ENCODE peak calls at places on chromosomes 11 and 22, in four cellular contexts. One of them, this sample, is unnamed. For H3K4me1, the result is how much of the 10 kb centered on the place peaks cover.

GRCh38 chr11:10564692-10565318 is 3.7 kb downstream of the LYVE1 start:
- DNase-seq in A549: no peak
- DNase-seq in esophagus muscularis mucosa: no peak
- DNase-seq in sigmoid colon: no peak
- DNase-seq in this sample: no peak

GRCh38 chr11:16966633-16967346 is 47.4 kb downstream of the PLEKHA7 start:
- DNase-seq in A549: no peak
- DNase-seq in esophagus muscularis mucosa: no peak
- DNase-seq in sigmoid colon: no peak
- DNase-seq in this sample: no peak

GRCh38 chr11:125168875-125169537 is 4.5 kb downstream of the PKNOX2 start:
- DNase-seq in A549: no peak
- DNase-seq in esophagus muscularis mucosa: no peak
- DNase-seq in sigmoid colon: no peak
- DNase-seq in this sample: no peak

GRCh38 chr11:69512136-69512535 is 30.7 kb downstream of the LINC01488 start:
- DNase-seq in A549: no peak
- DNase-seq in esophagus muscularis mucosa: no peak
- DNase-seq in sigmoid colon: no peak
- DNase-seq in this sample: peak

GRCh38 chr11:11966826-11967668 is 41.4 kb downstream of the DKK3 start:
- DNase-seq in A549: peak
- DNase-seq in esophagus muscularis mucosa: peak
- DNase-seq in sigmoid colon: peak
- DNase-seq in this sample: no peak

GRCh38 chr11:127074151-127074761 is 73.7 kb upstream of the KIRREL3 start:
- DNase-seq in A549: peak
- DNase-seq in esophagus muscularis mucosa: no peak
- DNase-seq in sigmoid colon: no peak
- DNase-seq in this sample: no peak

GRCh38 chr11:63804259-63804658 is 9.0 kb upstream of the SPINDOC start:
- DNase-seq in A549: no peak
- DNase-seq in esophagus muscularis mucosa: no peak
- DNase-seq in sigmoid colon: no peak
- DNase-seq in this sample: no peak

GRCh38 chr11:27234043-27234668 is 128.9 kb downstream of the CCDC34 start:
- DNase-seq in A549: peak
- DNase-seq in esophagus muscularis mucosa: no peak
- DNase-seq in sigmoid colon: peak
- DNase-seq in this sample: no peak

GRCh38 chr22:43829904-43830851 is 18.1 kb upstream of the EFCAB6 start:
- DNase-seq in A549: no peak
- DNase-seq in esophagus muscularis mucosa: no peak
- DNase-seq in sigmoid colon: peak
- DNase-seq in this sample: no peak

GRCh38 chr11:125433454-125434121 is 62.5 kb downstream of the FEZ1 start:
- DNase-seq in A549: peak
- DNase-seq in esophagus muscularis mucosa: no peak
- DNase-seq in sigmoid colon: no peak
- DNase-seq in this sample: no peak

DNA sequence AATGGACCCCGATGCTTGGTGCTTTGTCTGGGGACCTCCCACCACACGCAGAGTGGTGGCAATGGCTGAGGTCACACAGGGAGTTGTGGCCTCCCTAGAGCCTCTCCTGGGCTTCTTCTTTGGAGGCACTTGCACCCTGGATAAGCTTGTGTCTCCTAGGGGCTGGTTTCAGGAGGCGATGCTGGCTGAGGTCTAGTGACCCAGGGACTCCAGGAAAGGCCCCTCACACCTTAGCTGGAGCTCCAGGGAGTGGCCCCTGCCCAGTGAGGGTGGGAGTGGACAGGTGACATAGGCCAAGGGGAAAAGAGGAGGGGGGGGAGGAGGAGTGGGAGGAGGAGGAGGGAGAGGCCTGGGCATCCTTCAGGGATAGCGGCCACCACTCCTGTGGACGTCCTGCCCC is 810 bp downstream of the IGLL1 start:
- DNase-seq in A549: no peak
- DNase-seq in esophagus muscularis mucosa: no peak
- DNase-seq in sigmoid colon: no peak
- DNase-seq in this sample: no peak
- H3K4me1 ChIP-seq in A549: under half
- H3K4me1 ChIP-seq in esophagus muscularis mucosa: under half
- H3K4me1 ChIP-seq in sigmoid colon: under half
- H3K4me1 ChIP-seq in this sample: under half

GRCh38 chr11:18392434-18393321 is 1.7 kb upstream of the LDHA start:
- DNase-seq in A549: no peak
- DNase-seq in esophagus muscularis mucosa: no peak
- DNase-seq in sigmoid colon: no peak
- DNase-seq in this sample: peak
- H3K27ac ChIP-seq in A549: peak
- H3K27ac ChIP-seq in esophagus muscularis mucosa: peak
- H3K27ac ChIP-seq in sigmoid colon: peak
- H3K27ac ChIP-seq in this sample: no peak

DNA sequence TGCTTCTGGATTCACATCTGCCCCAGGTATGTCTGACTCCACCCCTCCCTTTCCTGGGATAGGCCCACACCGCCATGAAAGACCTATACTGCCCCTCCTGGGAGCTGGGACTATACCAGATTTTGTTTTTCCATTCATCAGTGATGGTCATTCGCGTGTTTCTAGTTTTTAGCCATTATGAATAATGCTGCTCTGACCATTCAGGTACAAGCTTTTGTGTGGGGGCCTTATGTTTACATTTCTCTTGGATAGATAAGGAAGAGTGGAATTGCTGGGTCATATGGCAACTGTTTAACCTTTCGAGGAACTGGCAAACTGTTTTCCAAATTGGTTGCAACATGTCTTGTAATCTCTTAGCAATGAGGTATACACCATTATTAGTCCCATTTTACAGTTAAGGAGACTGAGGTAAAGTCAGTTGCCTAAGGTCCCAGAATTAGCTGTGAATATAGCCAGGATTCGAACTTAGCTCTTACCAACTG is 1.2 kb upstream of the TBC1D10A start:
- DNase-seq in A549: peak
- DNase-seq in esophagus muscularis mucosa: no peak
- DNase-seq in sigmoid colon: no peak
- DNase-seq in this sample: no peak
- TF ChIP-seq EP300 in A549: no peak
- TF ChIP-seq EP300 in esophagus muscularis mucosa: no peak
- TF ChIP-seq EP300 in sigmoid colon: no peak
- TF ChIP-seq EP300 in this sample: no peak

GRCh38 chr22:38312261-38312800 is 4.9 kb downstream of the CSNK1E start:
- DNase-seq in A549: no peak
- DNase-seq in esophagus muscularis mucosa: no peak
- DNase-seq in sigmoid colon: no peak
- DNase-seq in this sample: no peak
- H3K4me1 ChIP-seq in A549: under half
- H3K4me1 ChIP-seq in esophagus muscularis mucosa: half or more
- H3K4me1 ChIP-seq in sigmoid colon: half or more
- H3K4me1 ChIP-seq in this sample: half or more

GRCh38 chr11:78657968-78658839 is 83.5 kb upstream of the NARS2 start:
- DNase-seq in A549: no peak
- DNase-seq in esophagus muscularis mucosa: no peak
- DNase-seq in sigmoid colon: no peak
- DNase-seq in this sample: peak

GRCh38 chr11:78659326-78660319 is 85.0 kb upstream of the NARS2 start:
- DNase-seq in A549: no peak
- DNase-seq in esophagus muscularis mucosa: no peak
- DNase-seq in sigmoid colon: no peak
- DNase-seq in this sample: no peak

GRCh38 chr11:78662811-78663210 is 88.1 kb upstream of the NARS2 start:
- DNase-seq in A549: no peak
- DNase-seq in esophagus muscularis mucosa: no peak
- DNase-seq in sigmoid colon: no peak
- DNase-seq in this sample: no peak

GRCh38 chr11:78657441-78657840 is 82.8 kb upstream of the NARS2 start:
- DNase-seq in A549: no peak
- DNase-seq in esophagus muscularis mucosa: no peak
- DNase-seq in sigmoid colon: no peak
- DNase-seq in this sample: no peak

DNA sequence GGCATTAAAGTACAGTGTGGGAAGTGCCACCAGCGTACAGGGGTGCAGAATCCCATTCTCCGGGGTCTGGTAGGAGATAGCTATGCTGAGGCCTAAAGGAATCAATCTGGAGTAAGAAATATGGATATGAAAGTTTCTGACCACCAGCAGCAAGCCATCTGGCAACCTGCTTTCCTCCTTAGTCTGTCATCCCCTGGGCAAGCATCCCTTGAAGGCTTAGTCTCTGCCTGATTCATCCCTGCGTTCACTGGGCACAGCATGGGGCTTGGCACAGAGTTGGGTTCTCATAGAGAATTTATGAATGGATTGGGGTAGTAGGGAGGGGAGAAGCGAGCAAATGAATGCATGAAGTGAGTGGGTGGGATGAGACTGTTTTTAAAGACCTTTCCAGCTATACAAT is 85.8 kb upstream of the NARS2 start:
- DNase-seq in A549: no peak
- DNase-seq in esophagus muscularis mucosa: no peak
- DNase-seq in sigmoid colon: no peak
- DNase-seq in this sample: no peak
- H3K27ac ChIP-seq in A549: no peak
- H3K27ac ChIP-seq in esophagus muscularis mucosa: no peak
- H3K27ac ChIP-seq in sigmoid colon: no peak
- H3K27ac ChIP-seq in this sample: no peak

DNA sequence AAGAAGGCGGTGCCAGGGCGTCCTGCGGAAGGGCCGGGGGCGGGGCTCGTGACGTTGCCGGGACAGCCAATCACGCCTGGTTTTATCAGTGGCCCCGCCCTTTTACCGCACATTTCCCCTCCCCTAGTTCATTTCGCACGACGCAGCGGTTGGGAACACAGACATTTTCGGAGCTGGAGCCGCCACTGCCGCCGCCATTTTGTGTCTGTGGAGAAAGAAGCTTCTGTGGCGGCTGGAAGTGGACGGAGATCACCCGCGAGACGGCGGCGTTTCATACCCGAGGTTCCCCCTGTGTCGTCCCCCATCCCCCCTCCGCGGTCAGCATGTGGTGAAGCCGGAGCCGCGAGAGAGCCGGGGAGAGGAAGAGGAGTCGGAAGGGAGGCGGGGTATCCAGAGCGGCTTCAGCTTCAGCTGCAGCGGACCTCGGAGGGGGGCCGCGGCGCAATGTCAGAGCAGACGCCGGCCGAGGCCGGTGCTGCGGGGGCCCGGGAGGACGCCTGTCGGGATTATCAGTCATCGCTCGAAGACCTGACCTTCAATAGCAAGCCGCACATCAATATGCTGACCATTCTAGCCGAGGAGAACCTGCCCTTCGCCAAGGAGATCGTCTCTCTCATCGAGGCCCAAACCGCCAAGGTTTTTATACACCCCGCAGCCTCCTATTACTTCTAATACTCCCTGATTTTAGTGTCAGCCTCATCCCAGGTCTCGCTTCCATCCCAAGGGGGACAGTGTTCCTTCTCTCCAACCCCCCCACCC is at the start of gene PCF11:
- DNase-seq in A549: no peak
- DNase-seq in esophagus muscularis mucosa: no peak
- DNase-seq in sigmoid colon: no peak
- DNase-seq in this sample: peak
- TF ChIP-seq EP300 in A549: no peak
- TF ChIP-seq EP300 in esophagus muscularis mucosa: no peak
- TF ChIP-seq EP300 in sigmoid colon: no peak
- TF ChIP-seq EP300 in this sample: no peak

DNA sequence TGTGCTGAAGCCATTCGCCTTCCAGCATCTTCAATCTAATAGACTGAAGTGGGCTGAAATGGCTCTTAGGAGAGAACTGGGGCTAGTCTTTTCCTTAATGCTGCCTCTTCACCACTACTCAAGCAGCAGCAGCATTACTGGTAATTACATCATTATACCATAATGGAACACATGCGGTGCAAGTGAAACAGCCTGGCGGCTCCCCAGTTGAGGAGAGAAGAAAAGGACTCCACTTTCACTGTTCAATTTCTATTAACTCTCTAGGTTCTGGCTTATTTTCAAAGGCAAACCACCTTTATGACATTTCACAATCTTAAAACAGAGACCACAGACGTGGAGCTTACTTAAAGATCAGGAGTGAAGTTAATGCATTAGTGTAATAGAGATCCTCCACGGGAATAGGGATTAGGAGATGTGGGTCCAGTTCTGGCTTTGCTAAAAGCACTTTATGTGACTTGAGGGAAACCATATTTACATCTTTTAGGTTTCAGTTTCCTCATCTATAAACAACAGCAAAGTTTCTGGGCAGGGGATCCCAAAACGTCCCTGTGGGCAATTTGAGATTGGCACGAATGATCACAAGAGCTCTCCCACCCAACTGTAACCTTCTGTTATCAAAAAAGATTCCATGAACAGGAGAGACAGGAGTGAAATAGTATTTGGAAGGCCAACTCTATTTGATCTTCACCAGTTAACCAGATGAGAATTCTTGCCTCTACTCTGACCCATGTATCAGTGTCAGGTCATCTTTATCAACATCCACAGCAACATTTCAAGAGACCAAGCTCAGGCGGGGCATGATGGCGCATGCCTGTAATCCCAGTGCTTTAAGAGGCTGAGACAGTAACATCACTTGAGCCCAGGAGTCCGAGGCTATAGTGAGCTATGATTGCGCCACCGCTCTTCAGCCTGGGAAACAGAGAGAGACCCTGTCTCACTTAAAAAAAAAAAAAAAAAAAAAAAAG is 62.6 kb downstream of the GAB2 start:
- DNase-seq in A549: no peak
- DNase-seq in esophagus muscularis mucosa: no peak
- DNase-seq in sigmoid colon: no peak
- DNase-seq in this sample: peak
- H3K4me1 ChIP-seq in A549: under half
- H3K4me1 ChIP-seq in esophagus muscularis mucosa: half or more
- H3K4me1 ChIP-seq in sigmoid colon: under half
- H3K4me1 ChIP-seq in this sample: under half

GRCh38 chr22:38162881-38163843 is 18.5 kb downstream of the PLA2G6 start:
- DNase-seq in A549: no peak
- DNase-seq in esophagus muscularis mucosa: no peak
- DNase-seq in sigmoid colon: peak
- DNase-seq in this sample: no peak
- H3K27ac ChIP-seq in A549: peak
- H3K27ac ChIP-seq in esophagus muscularis mucosa: no peak
- H3K27ac ChIP-seq in sigmoid colon: no peak
- H3K27ac ChIP-seq in this sample: no peak